ENCODE peak calls at places on chromosomes 6 and 20, in six cellular contexts. One of them, this sample, is unnamed.

GRCh38 chr20:3000852-3001523 is 42.4 kb upstream of the GNRH2 start:
- DNase-seq in ovary: no peak
- DNase-seq in fibroblast of lung: peak; percentile 33
- DNase-seq in SK-N-DZ: peak; percentile 58
- DNase-seq in KG1: peak; percentile 35
- DNase-seq in Right ventricle myocardium inferior: no peak
- DNase-seq in this sample: no peak

GRCh38 chr6:155090166-155090565 is 95.1 kb downstream of the TIAM2 start:
- DNase-seq in ovary: no peak
- DNase-seq in fibroblast of lung: no peak
- DNase-seq in SK-N-DZ: no peak
- DNase-seq in KG1: no peak
- DNase-seq in Right ventricle myocardium inferior: no peak
- DNase-seq in this sample: no peak

GRCh38 chr6:89575562-89575960 is 63.0 kb downstream of the LYRM2 start:
- DNase-seq in ovary: no peak
- DNase-seq in fibroblast of lung: no peak
- DNase-seq in SK-N-DZ: no peak
- DNase-seq in KG1: no peak
- DNase-seq in Right ventricle myocardium inferior: no peak
- DNase-seq in this sample: no peak

GRCh38 chr6:43973351-43973750 is 153.9 kb downstream of the MRPL14 start:
- DNase-seq in ovary: no peak
- DNase-seq in fibroblast of lung: no peak
- DNase-seq in SK-N-DZ: no peak
- DNase-seq in KG1: no peak
- DNase-seq in Right ventricle myocardium inferior: no peak
- DNase-seq in this sample: no peak

GRCh38 chr20:44609006-44609510 is 26.7 kb downstream of the PKIG start:
- DNase-seq in ovary: no peak
- DNase-seq in fibroblast of lung: no peak
- DNase-seq in SK-N-DZ: no peak
- DNase-seq in KG1: no peak
- DNase-seq in Right ventricle myocardium inferior: no peak
- DNase-seq in this sample: no peak

GRCh38 chr6:90003941-90004340 is 109.7 kb downstream of the GJA10 start:
- DNase-seq in ovary: no peak
- DNase-seq in fibroblast of lung: no peak
- DNase-seq in SK-N-DZ: no peak
- DNase-seq in KG1: no peak
- DNase-seq in Right ventricle myocardium inferior: no peak
- DNase-seq in this sample: no peak

GRCh38 chr20:32569018-32569379 is 16.1 kb downstream of the NOL4L start:
- DNase-seq in ovary: no peak
- DNase-seq in fibroblast of lung: no peak
- DNase-seq in SK-N-DZ: no peak
- DNase-seq in KG1: no peak
- DNase-seq in Right ventricle myocardium inferior: no peak
- DNase-seq in this sample: no peak

GRCh38 chr20:50558483-50558925 is 48.3 kb downstream of the PTPN1 start:
- DNase-seq in ovary: no peak
- DNase-seq in fibroblast of lung: peak; percentile 72
- DNase-seq in SK-N-DZ: no peak
- DNase-seq in KG1: no peak
- DNase-seq in Right ventricle myocardium inferior: no peak
- DNase-seq in this sample: no peak

GRCh38 chr20:35302421-35303335 is 10.5 kb upstream of the FAM83C start:
- DNase-seq in ovary: no peak
- DNase-seq in fibroblast of lung: peak; percentile 67
- DNase-seq in SK-N-DZ: no peak
- DNase-seq in KG1: no peak
- DNase-seq in Right ventricle myocardium inferior: no peak
- DNase-seq in this sample: no peak

GRCh38 chr6:63706630-63707029 is 71.0 kb downstream of the PHF3 start:
- DNase-seq in ovary: no peak
- DNase-seq in fibroblast of lung: no peak
- DNase-seq in SK-N-DZ: no peak
- DNase-seq in KG1: no peak
- DNase-seq in Right ventricle myocardium inferior: no peak
- DNase-seq in this sample: no peak

GRCh38 chr6:120711255-120711654 is 623.0 kb downstream of the TBC1D32 start:
- DNase-seq in ovary: no peak
- DNase-seq in fibroblast of lung: no peak
- DNase-seq in SK-N-DZ: no peak
- DNase-seq in KG1: no peak
- DNase-seq in Right ventricle myocardium inferior: no peak
- DNase-seq in this sample: no peak

GRCh38 chr6:73969982-73970960 is 274.3 kb downstream of the CD109 start:
- DNase-seq in ovary: no peak
- DNase-seq in fibroblast of lung: peak; percentile 71
- DNase-seq in SK-N-DZ: peak; percentile 23
- DNase-seq in KG1: peak; percentile 5
- DNase-seq in Right ventricle myocardium inferior: no peak
- DNase-seq in this sample: no peak

GRCh38 chr20:46349742-46350056 is 41.4 kb upstream of the CDH22 start:
- DNase-seq in ovary: no peak
- DNase-seq in fibroblast of lung: no peak
- DNase-seq in SK-N-DZ: no peak
- DNase-seq in KG1: no peak
- DNase-seq in Right ventricle myocardium inferior: peak; percentile 16
- DNase-seq in this sample: no peak

GRCh38 chr6:105740946-105741605 is 338.2 kb upstream of the PREP start:
- DNase-seq in ovary: peak; percentile 27
- DNase-seq in fibroblast of lung: no peak
- DNase-seq in SK-N-DZ: no peak
- DNase-seq in KG1: no peak
- DNase-seq in Right ventricle myocardium inferior: no peak
- DNase-seq in this sample: no peak

GRCh38 chr6:41673704-41674000 is 35.4 kb downstream of the MDFI start:
- DNase-seq in ovary: no peak
- DNase-seq in fibroblast of lung: no peak
- DNase-seq in SK-N-DZ: no peak
- DNase-seq in KG1: no peak
- DNase-seq in Right ventricle myocardium inferior: no peak
- DNase-seq in this sample: no peak

GRCh38 chr6:57216235-57217101 is 5.6 kb downstream of the RAB23 start:
- DNase-seq in ovary: no peak
- DNase-seq in fibroblast of lung: peak; percentile 83
- DNase-seq in SK-N-DZ: no peak
- DNase-seq in KG1: no peak
- DNase-seq in Right ventricle myocardium inferior: no peak
- DNase-seq in this sample: no peak

GRCh38 chr6:155530219-155530834 is 74.7 kb upstream of the NOX3 start:
- DNase-seq in ovary: no peak
- DNase-seq in fibroblast of lung: peak; percentile 67
- DNase-seq in SK-N-DZ: peak; percentile 20
- DNase-seq in KG1: peak; percentile 22
- DNase-seq in Right ventricle myocardium inferior: no peak
- DNase-seq in this sample: peak; percentile 5

GRCh38 chr6:33633462-33634158 is 12.5 kb downstream of the ITPR3 start:
- DNase-seq in ovary: peak; percentile 76
- DNase-seq in fibroblast of lung: peak; percentile 62
- DNase-seq in SK-N-DZ: no peak
- DNase-seq in KG1: no peak
- DNase-seq in Right ventricle myocardium inferior: peak; percentile 86
- DNase-seq in this sample: no peak

GRCh38 chr6:161360505-161360904 is 86.6 kb upstream of the AGPAT4 start:
- DNase-seq in ovary: no peak
- DNase-seq in fibroblast of lung: no peak
- DNase-seq in SK-N-DZ: no peak
- DNase-seq in KG1: no peak
- DNase-seq in Right ventricle myocardium inferior: no peak
- DNase-seq in this sample: no peak